ENCODE peak calls at places on chromosomes 11 and 22, in six cellular contexts. One of them, this sample, is unnamed.

GRCh38 chr22:33438273-33438672 is 380.1 kb upstream of the SYN3 start:
- DNase-seq in sciatic nerve: no peak
- DNase-seq in NCI-H1092: no peak
- DNase-seq in neuronal stem cell: no peak
- DNase-seq in effector memory CD4-positive, alpha-beta T cell: no peak
- DNase-seq in fibroblast of the aortic adventitia: peak
- DNase-seq in this sample: peak

GRCh38 chr11:746289-747175 is 732 bp upstream of the TALDO1 start:
- DNase-seq in sciatic nerve: no peak
- DNase-seq in NCI-H1092: no peak
- DNase-seq in neuronal stem cell: peak
- DNase-seq in effector memory CD4-positive, alpha-beta T cell: no peak
- DNase-seq in fibroblast of the aortic adventitia: no peak
- DNase-seq in this sample: no peak

GRCh38 chr11:126645206-126645605 is 289.7 kb downstream of the ST3GAL4 start:
- DNase-seq in sciatic nerve: no peak
- DNase-seq in NCI-H1092: no peak
- DNase-seq in neuronal stem cell: no peak
- DNase-seq in effector memory CD4-positive, alpha-beta T cell: no peak
- DNase-seq in fibroblast of the aortic adventitia: no peak
- DNase-seq in this sample: no peak

GRCh38 chr11:27807594-27807993 is 107.3 kb upstream of the BDNF start:
- DNase-seq in sciatic nerve: no peak
- DNase-seq in NCI-H1092: no peak
- DNase-seq in neuronal stem cell: no peak
- DNase-seq in effector memory CD4-positive, alpha-beta T cell: no peak
- DNase-seq in fibroblast of the aortic adventitia: peak
- DNase-seq in this sample: peak

GRCh38 chr11:76704171-76704948 is 33.8 kb upstream of the LRRC32 start:
- DNase-seq in sciatic nerve: no peak
- DNase-seq in NCI-H1092: no peak
- DNase-seq in neuronal stem cell: no peak
- DNase-seq in effector memory CD4-positive, alpha-beta T cell: no peak
- DNase-seq in fibroblast of the aortic adventitia: no peak
- DNase-seq in this sample: no peak

GRCh38 chr11:102476069-102476468 is 23.5 kb upstream of the TMEM123 start:
- DNase-seq in sciatic nerve: no peak
- DNase-seq in NCI-H1092: no peak
- DNase-seq in neuronal stem cell: no peak
- DNase-seq in effector memory CD4-positive, alpha-beta T cell: no peak
- DNase-seq in fibroblast of the aortic adventitia: peak
- DNase-seq in this sample: no peak

GRCh38 chr11:75500742-75501141 is 25.0 kb downstream of the GDPD5 start:
- DNase-seq in sciatic nerve: no peak
- DNase-seq in NCI-H1092: no peak
- DNase-seq in neuronal stem cell: no peak
- DNase-seq in effector memory CD4-positive, alpha-beta T cell: no peak
- DNase-seq in fibroblast of the aortic adventitia: no peak
- DNase-seq in this sample: no peak

GRCh38 chr11:20093775-20094174 is 66.5 kb downstream of the DBX1 start:
- DNase-seq in sciatic nerve: no peak
- DNase-seq in NCI-H1092: no peak
- DNase-seq in neuronal stem cell: no peak
- DNase-seq in effector memory CD4-positive, alpha-beta T cell: no peak
- DNase-seq in fibroblast of the aortic adventitia: peak
- DNase-seq in this sample: peak